ENCODE peak calls at places on chromosomes 13 and 19, in four cellular contexts. One of them, this sample, is unnamed.

GRCh38 chr19:9786819-9787218 is 18.3 kb upstream of the ZNF846 start:
- DNase-seq in T-helper 17 cell: no peak
- DNase-seq in stimulated activated CD4-positive, alpha-beta T cell treated with anti-CD3 and anti-CD28 coated beads, Interleukin-2, amount 100 ng/mL, for 4 hours: no peak
- DNase-seq in ureter: no peak
- DNase-seq in this sample: no peak

GRCh38 chr19:19213822-19214558 is 2.2 kb downstream of the NCAN start:
- DNase-seq in ureter: no peak
- DNase-seq in stimulated activated CD4-positive, alpha-beta T cell treated with anti-CD3 and anti-CD28 coated beads, Interleukin-2, amount 100 ng/mL, for 4 hours: no peak
- DNase-seq in T-helper 17 cell: no peak
- DNase-seq in this sample: no peak

GRCh38 chr13:19993024-19993423 is 34.5 kb downstream of the ZMYM2 start:
- DNase-seq in ureter: no peak
- DNase-seq in T-helper 17 cell: no peak
- DNase-seq in stimulated activated CD4-positive, alpha-beta T cell treated with anti-CD3 and anti-CD28 coated beads, Interleukin-2, amount 100 ng/mL, for 4 hours: no peak
- DNase-seq in this sample: no peak

GRCh38 chr13:111021270-111021669 is 93.8 kb upstream of the ARHGEF7 start:
- DNase-seq in ureter: no peak
- DNase-seq in T-helper 17 cell: no peak
- DNase-seq in stimulated activated CD4-positive, alpha-beta T cell treated with anti-CD3 and anti-CD28 coated beads, Interleukin-2, amount 100 ng/mL, for 4 hours: no peak
- DNase-seq in this sample: no peak

GRCh38 chr19:10228925-10229324 is 2.2 kb downstream of the S1PR2 start:
- DNase-seq in stimulated activated CD4-positive, alpha-beta T cell treated with anti-CD3 and anti-CD28 coated beads, Interleukin-2, amount 100 ng/mL, for 4 hours: peak; percentile 27
- DNase-seq in ureter: no peak
- DNase-seq in T-helper 17 cell: peak; percentile 20
- DNase-seq in this sample: peak; percentile 75

GRCh38 chr13:58964048-58964447 is 1199.7 kb downstream of the DIAPH3 start:
- DNase-seq in ureter: no peak
- DNase-seq in T-helper 17 cell: no peak
- DNase-seq in stimulated activated CD4-positive, alpha-beta T cell treated with anti-CD3 and anti-CD28 coated beads, Interleukin-2, amount 100 ng/mL, for 4 hours: no peak
- DNase-seq in this sample: no peak

GRCh38 chr13:44300895-44301638 is 72.6 kb upstream of the SERP2 start:
- DNase-seq in T-helper 17 cell: no peak
- DNase-seq in stimulated activated CD4-positive, alpha-beta T cell treated with anti-CD3 and anti-CD28 coated beads, Interleukin-2, amount 100 ng/mL, for 4 hours: no peak
- DNase-seq in ureter: peak; percentile 57
- DNase-seq in this sample: peak; percentile 33

GRCh38 chr13:40490086-40490723 is 176.2 kb downstream of the FOXO1 start:
- DNase-seq in stimulated activated CD4-positive, alpha-beta T cell treated with anti-CD3 and anti-CD28 coated beads, Interleukin-2, amount 100 ng/mL, for 4 hours: peak; percentile 30
- DNase-seq in T-helper 17 cell: no peak
- DNase-seq in ureter: no peak
- DNase-seq in this sample: no peak

GRCh38 chr19:48363500-48363809 is 285 bp downstream of the TMEM143 start:
- DNase-seq in stimulated activated CD4-positive, alpha-beta T cell treated with anti-CD3 and anti-CD28 coated beads, Interleukin-2, amount 100 ng/mL, for 4 hours: no peak
- DNase-seq in T-helper 17 cell: no peak
- DNase-seq in ureter: peak; percentile 71
- DNase-seq in this sample: peak; percentile 21

GRCh38 chr13:38191016-38191415 is 158.6 kb upstream of the UFM1 start:
- DNase-seq in stimulated activated CD4-positive, alpha-beta T cell treated with anti-CD3 and anti-CD28 coated beads, Interleukin-2, amount 100 ng/mL, for 4 hours: no peak
- DNase-seq in ureter: no peak
- DNase-seq in T-helper 17 cell: no peak
- DNase-seq in this sample: no peak

GRCh38 chr13:47472516-47472915 is 528.6 kb downstream of the SUCLA2 start:
- DNase-seq in stimulated activated CD4-positive, alpha-beta T cell treated with anti-CD3 and anti-CD28 coated beads, Interleukin-2, amount 100 ng/mL, for 4 hours: no peak
- DNase-seq in ureter: no peak
- DNase-seq in T-helper 17 cell: no peak
- DNase-seq in this sample: no peak

GRCh38 chr13:51048166-51048461 is 63.0 kb downstream of the C13orf42 start:
- DNase-seq in ureter: no peak
- DNase-seq in T-helper 17 cell: no peak
- DNase-seq in stimulated activated CD4-positive, alpha-beta T cell treated with anti-CD3 and anti-CD28 coated beads, Interleukin-2, amount 100 ng/mL, for 4 hours: no peak
- DNase-seq in this sample: no peak

GRCh38 chr13:37741536-37741935 is 128.0 kb downstream of the TRPC4 start:
- DNase-seq in stimulated activated CD4-positive, alpha-beta T cell treated with anti-CD3 and anti-CD28 coated beads, Interleukin-2, amount 100 ng/mL, for 4 hours: no peak
- DNase-seq in ureter: no peak
- DNase-seq in T-helper 17 cell: no peak
- DNase-seq in this sample: no peak

GRCh38 chr19:51799311-51799997 is 4.5 kb downstream of the FPR3 start:
- DNase-seq in T-helper 17 cell: no peak
- DNase-seq in stimulated activated CD4-positive, alpha-beta T cell treated with anti-CD3 and anti-CD28 coated beads, Interleukin-2, amount 100 ng/mL, for 4 hours: no peak
- DNase-seq in ureter: peak; percentile 87
- DNase-seq in this sample: no peak

GRCh38 chr19:11045536-11045935 is 43.7 kb upstream of the LDLR start:
- DNase-seq in T-helper 17 cell: no peak
- DNase-seq in ureter: no peak
- DNase-seq in stimulated activated CD4-positive, alpha-beta T cell treated with anti-CD3 and anti-CD28 coated beads, Interleukin-2, amount 100 ng/mL, for 4 hours: no peak
- DNase-seq in this sample: no peak

GRCh38 chr13:113930711-113931637 is 42.9 kb downstream of the C13orf46 start:
- DNase-seq in T-helper 17 cell: no peak
- DNase-seq in stimulated activated CD4-positive, alpha-beta T cell treated with anti-CD3 and anti-CD28 coated beads, Interleukin-2, amount 100 ng/mL, for 4 hours: no peak
- DNase-seq in ureter: peak; percentile 43
- DNase-seq in this sample: no peak

GRCh38 chr19:10654610-10655456 is 687 bp downstream of the ILF3 start:
- DNase-seq in T-helper 17 cell: peak; percentile 64
- DNase-seq in stimulated activated CD4-positive, alpha-beta T cell treated with anti-CD3 and anti-CD28 coated beads, Interleukin-2, amount 100 ng/mL, for 4 hours: peak; percentile 54
- DNase-seq in ureter: peak; percentile 75
- DNase-seq in this sample: peak; percentile 94

This sample was measured in GM13977.